ENCODE peak calls at places on chromosome 11, in seven cellular contexts. P is transverse colon, W is esophagus squamous epithelium, A is suprapubic skin, R is breast epithelium, U is sigmoid colon, Z is A549. M is an unnamed sample.

GRCh38 chr11:111327908-111328624 is 29.7 kb downstream of the POU2AF3 start:
- DNase-seq in P (no peak), W (no peak), A (no peak), R (no peak), Z (no peak), U (peak), M (no peak)

GRCh38 chr11:126592496-126593410 is 237.3 kb downstream of the ST3GAL4 start:
- DNase-seq in R (no peak), P (no peak), Z (no peak), U (no peak), A (no peak), W (no peak), M (no peak)

GRCh38 chr11:118497831-118498230 is 29.4 kb upstream of the TTC36 start:
- DNase-seq in R (no peak), U (no peak), Z (no peak), A (no peak), W (no peak), P (no peak), M (no peak)

GRCh38 chr11:33558097-33558496 is 142.5 kb downstream of the C11orf91 start:
- DNase-seq in P (no peak), R (no peak), A (no peak), Z (no peak), W (no peak), U (no peak), M (no peak)

GRCh38 chr11:44727373-44728084 is 767 bp downstream of the TSPAN18 start:
- DNase-seq in P (peak), Z (peak), W (no peak), U (peak), R (peak), A (peak), M (peak)

GRCh38 chr11:69008774-69009440 is 4.1 kb downstream of the MRGPRF start:
- DNase-seq in W (peak), A (peak), R (no peak), U (peak), Z (peak), P (peak), M (no peak)

GRCh38 chr11:72829884-72830533 is 15.8 kb downstream of the ATG16L2 start:
- DNase-seq in U (no peak), A (no peak), Z (no peak), W (no peak), R (no peak), P (no peak), M (no peak)

GRCh38 chr11:58057481-58057880 is 26.7 kb downstream of the OR6Q1 start:
- DNase-seq in R (no peak), Z (no peak), P (no peak), A (no peak), U (no peak), W (no peak), M (no peak)

GRCh38 chr11:70176940-70177689 is 26.0 kb upstream of the FADD start:
- DNase-seq in R (no peak), Z (peak), P (peak), U (no peak), A (no peak), W (no peak), M (peak)

GRCh38 chr11:126267650-126268049 is 1.0 kb downstream of the SRPRA start:
- DNase-seq in R (no peak), W (no peak), U (no peak), A (no peak), Z (no peak), P (no peak), M (no peak)

GRCh38 chr11:119169272-119169719 is 771 bp downstream of the NLRX1 start:
- DNase-seq in W (no peak), A (no peak), U (peak), Z (peak), R (no peak), P (no peak), M (no peak)

GRCh38 chr11:13577881-13578280 is 82.1 kb upstream of the PTH start:
- DNase-seq in P (no peak), Z (no peak), R (no peak), A (no peak), W (no peak), U (no peak), M (no peak)

GRCh38 chr11:19187101-19187500 is 14.7 kb downstream of the CSRP3 start:
- DNase-seq in R (no peak), U (no peak), Z (no peak), P (no peak), A (no peak), W (no peak), M (no peak)

GRCh38 chr11:94650756-94651155 is 83.6 kb downstream of the PIWIL4 start:
- DNase-seq in P (peak), W (no peak), A (no peak), R (no peak), U (peak), Z (no peak), M (no peak)

GRCh38 chr11:120527111-120527748 is 15.7 kb downstream of the GRIK4 start:
- DNase-seq in P (no peak), W (no peak), Z (no peak), U (no peak), A (no peak), R (no peak), M (no peak)

GRCh38 chr11:3164540-3165151 is 464 bp downstream of the OSBPL5 start:
- DNase-seq in R (no peak), A (peak), W (no peak), P (peak), Z (no peak), U (peak), M (peak)

GRCh38 chr11:85759915-85760314 is 51.0 kb downstream of the SYTL2 start:
- DNase-seq in R (no peak), U (no peak), P (no peak), A (no peak), Z (no peak), W (no peak), M (no peak)

GRCh38 chr11:126082251-126083109 is 19.8 kb upstream of the CDON start:
- DNase-seq in W (no peak), R (no peak), Z (no peak), A (no peak), P (no peak), U (no peak), M (no peak)

GRCh38 chr11:33899383-33900037 is 7.6 kb upstream of the LMO2 start:
- DNase-seq in U (peak), Z (peak), W (peak), P (peak), R (peak), A (peak), M (peak)

GRCh38 chr11:72609045-72609444 is 65.2 kb downstream of the PDE2A start:
- DNase-seq in R (no peak), P (no peak), Z (no peak), W (no peak), U (no peak), A (no peak), M (peak)

GRCh38 chr11:35216962-35217667 is 78.1 kb downstream of the CD44 start:
- DNase-seq in Z (no peak), U (no peak), A (no peak), P (no peak), R (no peak), W (no peak), M (no peak)

GRCh38 chr11:121341609-121342008 is 49.0 kb downstream of the SC5D start:
- DNase-seq in W (no peak), Z (no peak), U (no peak), R (no peak), P (peak), A (no peak), M (no peak)

GRCh38 chr11:2366733-2367132 is 10.4 kb upstream of the CD81 start:
- DNase-seq in R (no peak), W (no peak), Z (no peak), P (no peak), A (no peak), U (no peak), M (no peak)

GRCh38 chr11:19646921-19647320 is 65.7 kb upstream of the NAV2 start:
- DNase-seq in A (no peak), U (no peak), P (no peak), R (no peak), Z (no peak), W (no peak), M (no peak)

GRCh38 chr11:8082391-8083087 is 1.5 kb downstream of the TUB start:
- DNase-seq in R (no peak), P (no peak), W (no peak), Z (peak), U (no peak), A (no peak), M (no peak)

GRCh38 chr11:74330065-74330858 is 18.8 kb upstream of the P4HA3 start:
- DNase-seq in Z (no peak), A (no peak), U (no peak), R (no peak), P (no peak), W (no peak), M (peak)

GRCh38 chr11:76745561-76746207 is 37.5 kb upstream of the TSKU start:
- DNase-seq in U (no peak), A (no peak), Z (no peak), W (no peak), R (no peak), P (peak), M (peak)

GRCh38 chr11:62153087-62153395 is 29.2 kb downstream of the INCENP start:
- DNase-seq in A (no peak), P (no peak), R (no peak), W (no peak), Z (no peak), U (no peak), M (no peak)
- TF ChIP-seq POLR2A in A (no peak), P (no peak), R (no peak), W (no peak), Z (no peak), U (no peak), M (no peak)

DNA sequence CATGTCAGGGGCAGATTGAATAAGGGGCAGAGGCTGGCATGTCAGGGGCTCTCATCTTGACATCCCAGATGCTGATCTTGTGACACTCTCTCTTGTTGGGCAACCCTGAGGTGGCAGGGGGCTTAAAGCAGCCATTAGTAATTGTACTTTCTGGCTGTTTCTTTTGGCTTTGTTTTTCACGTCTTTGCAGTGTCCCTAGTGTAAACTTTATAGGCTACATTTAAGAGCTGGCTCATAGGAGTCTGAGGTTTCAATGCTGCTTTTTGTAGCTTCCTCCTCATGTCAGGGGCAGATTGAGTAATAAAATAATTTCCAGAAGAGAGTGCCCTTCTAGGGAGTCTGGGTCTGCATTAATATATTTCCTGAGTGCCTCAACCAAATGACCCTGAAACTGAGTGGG is 86.1 kb downstream of the RAB38 start:
- DNase-seq in R (no peak), Z (no peak), W (no peak), U (no peak), P (no peak), A (no peak), M (no peak)
- TF ChIP-seq POLR2A in R (no peak), Z (no peak), W (no peak), U (no peak), P (no peak), A (no peak), M (no peak)

DNA sequence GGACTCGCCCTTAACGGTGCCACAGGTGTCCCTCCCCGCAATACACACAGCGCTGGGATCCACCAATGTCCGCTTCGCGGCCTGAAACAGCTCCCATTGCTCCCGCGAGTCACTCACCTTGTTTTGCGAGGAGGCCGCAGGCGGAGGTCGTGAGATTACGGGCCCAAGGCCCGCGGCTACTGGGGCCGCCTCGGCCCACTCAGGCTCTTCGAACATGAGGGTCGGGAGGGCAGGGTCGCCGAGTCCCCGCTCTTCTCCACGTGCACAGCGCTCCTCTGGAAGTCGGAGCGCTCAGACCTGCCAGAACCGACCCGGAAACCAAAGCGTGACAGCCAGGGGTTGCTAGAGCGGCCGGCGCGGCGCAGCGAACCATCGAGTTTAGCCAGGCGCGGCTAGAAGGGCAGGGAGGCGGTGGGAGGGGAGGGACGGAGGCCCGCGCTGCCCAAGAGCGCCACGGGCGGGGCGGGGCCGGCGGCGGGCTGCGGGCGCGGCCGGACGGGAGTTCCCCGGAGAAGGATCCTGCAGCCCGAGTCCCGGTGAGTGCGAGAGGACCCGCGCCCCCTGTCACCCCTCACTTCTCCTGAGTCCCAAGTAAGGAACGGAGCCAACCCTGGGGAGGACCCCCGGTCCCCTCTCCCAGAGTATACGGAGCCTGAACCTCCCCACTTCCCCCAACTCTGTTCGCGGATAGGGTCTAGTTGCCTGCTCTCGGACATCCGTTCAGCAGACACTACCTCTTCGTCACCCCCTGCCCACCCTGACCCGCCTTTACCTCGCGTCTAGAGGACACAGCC is at the start of the genes ILK and RRP8:
- DNase-seq in P (peak), A (peak), W (peak), U (peak), R (peak), Z (peak), M (peak)
- TF ChIP-seq POLR2A in P (peak), A (peak), W (no peak), U (peak), R (no peak), Z (peak), M (peak)

GRCh38 chr11:60459345-60459744 is 3.7 kb downstream of the MS4A1 start:
- DNase-seq in R (no peak), W (no peak), P (no peak), A (no peak), U (no peak), Z (no peak), M (no peak)

GRCh38 chr11:60454212-60454611 is 1.4 kb upstream of the MS4A1 start:
- DNase-seq in P (no peak), W (no peak), R (no peak), A (no peak), Z (no peak), U (no peak), M (no peak)

GRCh38 chr11:60457576-60457975 is 1.9 kb downstream of the MS4A1 start:
- DNase-seq in U (no peak), A (no peak), Z (no peak), P (no peak), R (no peak), W (no peak), M (no peak)

DNA sequence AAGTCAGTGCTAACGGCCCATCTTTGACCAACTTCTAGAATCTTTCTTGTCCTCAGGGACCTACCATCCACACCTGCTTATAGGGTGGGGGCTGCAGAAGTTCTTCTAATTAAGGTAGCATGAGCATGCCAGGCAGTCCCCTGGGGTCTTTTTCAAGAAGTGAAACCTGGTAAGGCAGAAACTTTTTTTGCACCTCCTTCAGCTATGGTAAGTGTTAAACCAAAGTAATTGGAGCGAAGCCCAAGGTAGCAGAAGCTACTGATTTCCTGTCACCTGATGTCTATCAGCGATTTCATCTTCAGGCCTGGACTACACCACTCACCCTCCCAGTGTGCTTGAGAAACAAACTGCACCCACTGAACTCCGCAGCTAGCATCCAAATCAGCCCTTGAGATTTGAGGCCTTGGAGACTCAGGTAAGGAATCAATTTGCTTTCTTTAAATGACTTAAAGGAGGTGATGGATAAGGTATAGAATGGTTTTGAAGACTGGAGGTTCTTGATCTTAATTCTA is at the start of gene MS4A1:
- DNase-seq in U (no peak), P (peak), A (no peak), R (no peak), W (no peak), Z (no peak), M (no peak)
- TF ChIP-seq POLR2A in U (no peak), P (peak), A (no peak), R (no peak), W (no peak), Z (no peak), M (no peak)

GRCh38 chr11:123590296-123590912 is 64.0 kb downstream of the SCN3B start:
- DNase-seq in R (no peak), W (no peak), P (peak), U (no peak), Z (peak), A (no peak), M (no peak)
- TF ChIP-seq POLR2A in R (no peak), W (no peak), P (no peak), U (no peak), Z (no peak), A (no peak), M (no peak)